ENCODE peak calls at places on chromosome 16, in seven cellular contexts. One of them, this sample, is unnamed. For H3K9me3, the result is how much of the 10 kb centered on the place peaks cover.

GRCh38 chr16:87202346-87202745 is 114.8 kb downstream of the C16orf95 start:
- DNase-seq in SK-N-SH: no peak
- DNase-seq in tibial nerve: no peak
- DNase-seq in ovary: no peak
- DNase-seq in H1: no peak
- DNase-seq in stomach: no peak
- DNase-seq in A549: no peak
- DNase-seq in this sample: no peak

GRCh38 chr16:27205436-27206065 is 2.2 kb downstream of the KDM8 start:
- DNase-seq in SK-N-SH: no peak
- DNase-seq in tibial nerve: no peak
- DNase-seq in ovary: no peak
- DNase-seq in H1: no peak
- DNase-seq in stomach: no peak
- DNase-seq in A549: no peak
- DNase-seq in this sample: no peak

GRCh38 chr16:84461504-84462295 is 42.8 kb downstream of the MEAK7 start:
- DNase-seq in SK-N-SH: no peak
- DNase-seq in tibial nerve: no peak
- DNase-seq in ovary: no peak
- DNase-seq in H1: no peak
- DNase-seq in stomach: no peak
- DNase-seq in A549: no peak
- DNase-seq in this sample: no peak

GRCh38 chr16:87297918-87298631 is 19.1 kb downstream of the C16orf95 start:
- DNase-seq in SK-N-SH: peak
- DNase-seq in tibial nerve: no peak
- DNase-seq in ovary: no peak
- DNase-seq in H1: no peak
- DNase-seq in stomach: no peak
- DNase-seq in A549: no peak
- DNase-seq in this sample: no peak

GRCh38 chr16:9836118-9836736 is 346.0 kb downstream of the GRIN2A start:
- DNase-seq in SK-N-SH: no peak
- DNase-seq in tibial nerve: no peak
- DNase-seq in ovary: no peak
- DNase-seq in H1: no peak
- DNase-seq in stomach: no peak
- DNase-seq in A549: no peak
- DNase-seq in this sample: no peak

GRCh38 chr16:85530370-85530739 is 82.8 kb upstream of the GSE1 start:
- DNase-seq in SK-N-SH: no peak
- DNase-seq in tibial nerve: no peak
- DNase-seq in ovary: no peak
- DNase-seq in H1: no peak
- DNase-seq in stomach: no peak
- DNase-seq in A549: no peak
- DNase-seq in this sample: no peak

GRCh38 chr16:11635127-11635652 is 33.1 kb upstream of the SNN start:
- DNase-seq in SK-N-SH: no peak
- DNase-seq in tibial nerve: no peak
- DNase-seq in ovary: no peak
- DNase-seq in H1: no peak
- DNase-seq in stomach: peak
- DNase-seq in A549: no peak
- DNase-seq in this sample: no peak

GRCh38 chr16:56609463-56609921 is 1.1 kb downstream of the MT2A start:
- DNase-seq in SK-N-SH: peak
- DNase-seq in tibial nerve: peak
- DNase-seq in ovary: peak
- DNase-seq in H1: no peak
- DNase-seq in stomach: peak
- DNase-seq in A549: peak
- DNase-seq in this sample: peak

GRCh38 chr16:74201561-74201960 is 95.1 kb upstream of the PSMD7 start:
- DNase-seq in SK-N-SH: no peak
- DNase-seq in tibial nerve: no peak
- DNase-seq in ovary: no peak
- DNase-seq in H1: no peak
- DNase-seq in stomach: no peak
- DNase-seq in A549: no peak
- DNase-seq in this sample: no peak

GRCh38 chr16:27431773-27432599 is 30.0 kb downstream of the IL21R start:
- DNase-seq in SK-N-SH: no peak
- DNase-seq in tibial nerve: no peak
- DNase-seq in ovary: no peak
- DNase-seq in H1: no peak
- DNase-seq in stomach: peak
- DNase-seq in A549: no peak
- DNase-seq in this sample: peak

GRCh38 chr16:85902366-85903155 is 3.6 kb downstream of the IRF8 start:
- DNase-seq in SK-N-SH: no peak
- DNase-seq in tibial nerve: no peak
- DNase-seq in ovary: no peak
- DNase-seq in H1: no peak
- DNase-seq in stomach: peak
- DNase-seq in A549: no peak
- DNase-seq in this sample: no peak

GRCh38 chr16:66908116-66908515 is 10.6 kb downstream of the CDH16 start:
- DNase-seq in SK-N-SH: peak
- DNase-seq in tibial nerve: no peak
- DNase-seq in ovary: no peak
- DNase-seq in H1: no peak
- DNase-seq in stomach: no peak
- DNase-seq in A549: no peak
- DNase-seq in this sample: no peak

GRCh38 chr16:7614022-7614795 is 281.6 kb downstream of the RBFOX1 start:
- DNase-seq in SK-N-SH: no peak
- DNase-seq in tibial nerve: no peak
- DNase-seq in ovary: no peak
- DNase-seq in H1: no peak
- DNase-seq in stomach: no peak
- DNase-seq in A549: no peak
- DNase-seq in this sample: no peak

GRCh38 chr16:19431636-19432340 is 14.1 kb downstream of the TMC5 start:
- DNase-seq in SK-N-SH: no peak
- DNase-seq in tibial nerve: no peak
- DNase-seq in ovary: no peak
- DNase-seq in H1: no peak
- DNase-seq in stomach: peak
- DNase-seq in A549: no peak
- DNase-seq in this sample: no peak

GRCh38 chr16:35686595-35686994 is 2227.2 kb downstream of the TP53TG3F start:
- DNase-seq in SK-N-SH: no peak
- DNase-seq in tibial nerve: no peak
- DNase-seq in ovary: no peak
- DNase-seq in H1: no peak
- DNase-seq in stomach: no peak
- DNase-seq in A549: no peak
- DNase-seq in this sample: no peak

GRCh38 chr16:35690413-35690812 is 2231.0 kb downstream of the TP53TG3F start:
- DNase-seq in SK-N-SH: no peak
- DNase-seq in tibial nerve: no peak
- DNase-seq in ovary: no peak
- DNase-seq in H1: no peak
- DNase-seq in stomach: no peak
- DNase-seq in A549: no peak
- DNase-seq in this sample: no peak

GRCh38 chr16:35687071-35687470 is 2227.7 kb downstream of the TP53TG3F start:
- DNase-seq in SK-N-SH: no peak
- DNase-seq in tibial nerve: no peak
- DNase-seq in ovary: no peak
- DNase-seq in H1: no peak
- DNase-seq in stomach: no peak
- DNase-seq in A549: no peak
- DNase-seq in this sample: peak

GRCh38 chr16:35689764-35690163 is 2230.4 kb downstream of the TP53TG3F start:
- DNase-seq in SK-N-SH: no peak
- DNase-seq in tibial nerve: no peak
- DNase-seq in ovary: no peak
- DNase-seq in H1: no peak
- DNase-seq in stomach: no peak
- DNase-seq in A549: no peak
- DNase-seq in this sample: peak

DNA sequence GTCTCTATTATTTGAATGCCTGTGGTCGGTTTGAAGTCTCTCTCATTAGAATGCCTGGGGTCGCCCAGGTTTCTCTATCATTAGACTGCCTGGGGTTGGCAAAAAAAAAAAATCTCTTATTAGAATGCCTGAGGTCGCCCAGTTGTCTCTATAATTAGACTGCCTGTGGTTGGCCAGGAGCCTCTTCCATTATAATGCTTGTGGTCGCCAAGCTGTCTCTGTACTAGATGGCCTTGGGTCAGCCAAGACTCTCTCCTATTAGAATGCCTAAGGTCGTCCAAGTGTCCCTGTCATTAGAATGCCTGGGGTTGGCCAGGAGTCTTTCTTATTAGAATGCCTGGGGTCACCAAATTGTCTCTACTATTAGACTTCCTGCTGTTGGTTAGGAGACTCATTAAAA is 2228.4 kb downstream of the TP53TG3F start:
- DNase-seq in SK-N-SH: no peak
- DNase-seq in tibial nerve: no peak
- DNase-seq in ovary: no peak
- DNase-seq in H1: no peak
- DNase-seq in stomach: no peak
- DNase-seq in A549: no peak
- DNase-seq in this sample: peak
- H3K9me3 ChIP-seq in SK-N-SH: under half
- H3K9me3 ChIP-seq in tibial nerve: half or more
- H3K9me3 ChIP-seq in ovary: under half
- H3K9me3 ChIP-seq in H1: under half
- H3K9me3 ChIP-seq in stomach: half or more
- H3K9me3 ChIP-seq in A549: under half
- H3K9me3 ChIP-seq in this sample: under half

GRCh38 chr16:73016488-73016830 is 31.5 kb downstream of the ZFHX3 start:
- DNase-seq in SK-N-SH: no peak
- DNase-seq in tibial nerve: no peak
- DNase-seq in ovary: no peak
- DNase-seq in H1: no peak
- DNase-seq in stomach: no peak
- DNase-seq in A549: peak
- DNase-seq in this sample: no peak
- TF ChIP-seq EP300 in SK-N-SH: no peak
- TF ChIP-seq EP300 in tibial nerve: no peak
- TF ChIP-seq EP300 in ovary: no peak
- TF ChIP-seq EP300 in H1: no peak
- TF ChIP-seq EP300 in stomach: no peak
- TF ChIP-seq EP300 in A549: no peak
- TF ChIP-seq EP300 in this sample: no peak

DNA sequence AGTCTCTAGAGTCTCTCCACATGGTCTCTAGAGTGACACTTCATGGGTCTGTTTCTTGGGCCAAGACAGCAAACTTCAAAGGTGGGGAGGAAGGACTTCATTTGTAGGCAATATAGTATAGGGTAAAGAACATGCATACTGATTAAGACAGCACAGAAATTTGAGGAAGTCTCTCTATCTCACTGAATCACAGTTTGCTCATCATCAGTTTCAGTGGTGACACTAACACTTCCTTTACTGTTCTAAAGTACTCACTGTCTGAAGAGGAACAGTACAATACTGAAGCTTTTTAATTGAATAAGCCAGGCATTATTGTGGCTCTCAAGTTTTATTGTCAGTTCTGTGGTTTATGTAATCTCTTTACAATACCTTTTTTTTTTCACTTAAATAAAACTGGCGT is 656.4 kb upstream of the CDH8 start:
- DNase-seq in SK-N-SH: no peak
- DNase-seq in tibial nerve: no peak
- DNase-seq in ovary: no peak
- DNase-seq in H1: no peak
- DNase-seq in stomach: no peak
- DNase-seq in A549: no peak
- DNase-seq in this sample: no peak
- H3K9me3 ChIP-seq in SK-N-SH: under half
- H3K9me3 ChIP-seq in tibial nerve: under half
- H3K9me3 ChIP-seq in ovary: under half
- H3K9me3 ChIP-seq in H1: under half
- H3K9me3 ChIP-seq in stomach: under half
- H3K9me3 ChIP-seq in A549: under half
- H3K9me3 ChIP-seq in this sample: under half

GRCh38 chr16:71426069-71426879 is 15.6 kb downstream of the TLE7 start:
- DNase-seq in SK-N-SH: peak
- DNase-seq in tibial nerve: no peak
- DNase-seq in ovary: peak
- DNase-seq in H1: peak
- DNase-seq in stomach: no peak
- DNase-seq in A549: peak
- DNase-seq in this sample: no peak
- TF ChIP-seq EP300 in SK-N-SH: no peak
- TF ChIP-seq EP300 in tibial nerve: no peak
- TF ChIP-seq EP300 in ovary: no peak
- TF ChIP-seq EP300 in H1: no peak
- TF ChIP-seq EP300 in stomach: no peak
- TF ChIP-seq EP300 in A549: no peak
- TF ChIP-seq EP300 in this sample: no peak

GRCh38 chr16:35410438-35410837 is 1951.0 kb downstream of the TP53TG3F start:
- DNase-seq in SK-N-SH: no peak
- DNase-seq in tibial nerve: no peak
- DNase-seq in ovary: no peak
- DNase-seq in H1: no peak
- DNase-seq in stomach: no peak
- DNase-seq in A549: no peak
- DNase-seq in this sample: no peak
- H3K9me3 ChIP-seq in SK-N-SH: under half
- H3K9me3 ChIP-seq in tibial nerve: under half
- H3K9me3 ChIP-seq in ovary: under half
- H3K9me3 ChIP-seq in H1: half or more
- H3K9me3 ChIP-seq in stomach: under half
- H3K9me3 ChIP-seq in A549: under half
- H3K9me3 ChIP-seq in this sample: under half

DNA sequence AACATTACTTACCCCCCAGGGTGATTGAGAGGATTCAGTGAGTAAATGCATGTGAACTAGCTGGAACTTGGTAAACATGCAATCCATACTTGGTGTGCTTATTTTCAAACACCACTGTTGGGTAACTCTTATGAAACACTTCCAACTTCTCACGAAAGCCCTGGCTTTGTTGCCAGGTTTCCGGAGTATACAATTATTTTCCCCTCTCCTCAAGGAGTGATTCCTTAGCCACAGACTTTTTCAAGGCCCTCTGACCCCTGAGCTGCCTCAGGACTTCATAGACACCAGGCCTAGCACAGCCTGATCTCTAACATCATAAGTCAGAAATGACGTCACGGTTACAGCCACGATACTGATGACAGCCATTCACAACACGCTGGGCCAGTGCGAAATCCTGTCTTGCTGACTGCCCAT is 27.6 kb downstream of the HSD17B2 start:
- DNase-seq in SK-N-SH: no peak
- DNase-seq in tibial nerve: no peak
- DNase-seq in ovary: no peak
- DNase-seq in H1: no peak
- DNase-seq in stomach: no peak
- DNase-seq in A549: no peak
- DNase-seq in this sample: no peak
- TF ChIP-seq EP300 in SK-N-SH: no peak
- TF ChIP-seq EP300 in tibial nerve: no peak
- TF ChIP-seq EP300 in ovary: no peak
- TF ChIP-seq EP300 in H1: no peak
- TF ChIP-seq EP300 in stomach: no peak
- TF ChIP-seq EP300 in A549: no peak
- TF ChIP-seq EP300 in this sample: no peak

GRCh38 chr16:35750157-35750689 is 2290.8 kb downstream of the TP53TG3F start:
- DNase-seq in SK-N-SH: no peak
- DNase-seq in tibial nerve: no peak
- DNase-seq in ovary: no peak
- DNase-seq in H1: no peak
- DNase-seq in stomach: no peak
- DNase-seq in A549: no peak
- DNase-seq in this sample: no peak
- H3K9me3 ChIP-seq in SK-N-SH: under half
- H3K9me3 ChIP-seq in tibial nerve: half or more
- H3K9me3 ChIP-seq in ovary: under half
- H3K9me3 ChIP-seq in H1: half or more
- H3K9me3 ChIP-seq in stomach: half or more
- H3K9me3 ChIP-seq in A549: under half
- H3K9me3 ChIP-seq in this sample: under half

This sample was measured in suprapubic skin.